ENCODE peak calls at places on chromosomes 6 and 20, in six cellular contexts. Q is GM12878, A is K562, Y is IMR-90, R is A549, X is HepG2. M is an unnamed sample.

GRCh38 chr6:167208819-167209576 is 51.2 kb upstream of the GPR31 start:
- DNase-seq in Q (no peak), R (no peak), X (no peak), Y (no peak), A (no peak), M (no peak)

GRCh38 chr6:18025591-18025990 is 38.2 kb upstream of the KIF13A start:
- DNase-seq in A (no peak), X (no peak), Q (no peak), R (no peak), Y (peak; percentile 32), M (no peak)

GRCh38 chr20:34621383-34622367 is 55.2 kb downstream of the PIGU start:
- DNase-seq in A (no peak), X (peak; percentile 100), Q (no peak), R (peak; percentile 80), Y (peak; percentile 64), M (no peak)

GRCh38 chr6:82385961-82386360 is 22.3 kb downstream of the TPBG start:
- DNase-seq in Q (no peak), A (no peak), R (no peak), X (no peak), Y (no peak), M (no peak)

GRCh38 chr6:42140756-42141602 is 1.4 kb downstream of the C6orf132 start:
- DNase-seq in A (no peak), R (no peak), Q (no peak), X (no peak), Y (no peak), M (no peak)

GRCh38 chr6:31559958-31560696 is 12.0 kb upstream of the LTA start:
- DNase-seq in Q (peak; percentile 88), A (peak; percentile 70), R (peak; percentile 12), X (no peak), Y (peak; percentile 52), M (no peak)

GRCh38 chr6:134065706-134066105 is 13.3 kb upstream of the SLC2A12 start:
- DNase-seq in R (peak; percentile 37), Q (no peak), Y (peak; percentile 32), X (peak; percentile 30), A (peak; percentile 59), M (peak; percentile 45)

GRCh38 chr20:11350126-11351005 is 567.3 kb upstream of the BTBD3 start:
- DNase-seq in Y (peak; percentile 80), X (no peak), Q (no peak), R (peak; percentile 11), A (no peak), M (no peak)

GRCh38 chr20:19833395-19833794 is 75.3 kb downstream of the RIN2 start:
- DNase-seq in R (no peak), A (no peak), X (no peak), Y (no peak), Q (no peak), M (no peak)

GRCh38 chr6:165987483-165988305 is 180.0 kb downstream of the TBXT start:
- DNase-seq in Y (peak; percentile 98), Q (no peak), X (no peak), R (peak; percentile 99), A (no peak), M (peak; percentile 78)

GRCh38 chr6:108897371-108897770 is 49.1 kb downstream of the ARMC2 start:
- DNase-seq in Q (no peak), Y (peak; percentile 28), X (no peak), R (peak; percentile 54), A (no peak), M (no peak)

GRCh38 chr6:107491059-107491609 is 1.2 kb downstream of the SOBP start:
- DNase-seq in X (peak; percentile 27), Y (peak; percentile 20), R (peak; percentile 3), Q (no peak), A (no peak), M (peak; percentile 27)

DNA sequence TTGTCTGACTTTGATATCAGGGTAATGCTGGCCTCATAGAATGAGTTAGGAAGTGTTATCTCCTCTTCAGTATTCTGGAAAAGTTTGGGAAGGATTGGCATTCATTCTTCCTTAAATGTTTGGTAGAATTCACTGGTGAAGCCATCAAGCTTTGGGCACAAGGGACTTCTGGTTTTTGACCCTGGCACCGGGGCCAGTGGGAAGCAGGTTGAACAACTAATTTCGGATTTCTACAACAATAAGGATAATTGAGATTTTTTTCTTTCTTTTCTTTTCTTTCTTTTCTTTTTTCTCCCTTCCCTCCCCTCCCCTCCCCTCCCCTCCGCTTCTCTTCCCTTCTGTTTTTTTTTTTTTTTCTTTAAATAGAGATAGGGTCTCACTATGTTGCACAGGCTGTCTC is 70.4 kb downstream of the EFCAB8 start:
- DNase-seq in R (no peak), Y (no peak), X (no peak), A (no peak), Q (no peak), M (no peak)
- TF ChIP-seq BHLHE40 in R (no peak), Y (no peak), X (no peak), A (no peak), Q (no peak), M (no peak)

DNA sequence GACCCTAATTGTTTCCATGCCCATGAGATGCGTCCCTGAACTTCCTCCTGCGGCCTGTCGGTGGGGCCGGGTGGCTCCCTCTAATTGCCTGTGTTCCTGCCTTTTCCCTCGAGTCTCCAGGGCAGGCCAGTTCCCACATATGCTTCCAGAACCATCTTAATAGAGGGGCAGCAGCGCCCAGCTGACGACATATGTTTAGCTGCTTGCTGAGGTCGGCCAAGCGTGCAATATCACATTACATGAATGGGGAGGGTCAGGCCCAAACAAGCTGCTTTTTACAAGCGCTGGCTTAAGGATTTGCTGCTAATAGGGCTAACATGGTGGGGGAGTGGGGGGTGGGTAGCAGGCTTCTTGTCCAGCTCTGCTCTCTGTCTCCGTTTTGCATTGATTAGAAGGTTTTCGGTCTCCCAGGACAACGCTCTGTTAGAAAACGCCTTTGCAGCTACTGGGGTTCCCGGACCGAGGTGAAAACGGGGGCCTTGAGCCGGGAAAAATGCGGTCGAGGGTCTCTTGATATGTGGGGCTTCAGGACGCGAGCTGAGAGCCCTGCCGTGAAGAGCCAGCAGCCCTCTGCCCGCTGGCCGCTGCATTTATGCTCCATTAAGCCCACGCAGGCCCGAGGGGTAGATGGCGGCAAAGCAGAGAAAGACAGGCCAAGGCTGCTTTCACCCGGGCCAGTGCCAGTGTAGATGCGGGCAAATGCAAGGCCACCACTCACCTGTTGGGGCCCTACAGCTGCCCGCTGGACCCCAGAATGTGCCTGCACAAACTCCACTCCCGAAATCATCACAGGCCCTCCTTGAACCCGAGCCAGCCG is 308.5 kb downstream of the BMP7 start:
- DNase-seq in A (no peak), Y (no peak), Q (no peak), R (no peak), X (no peak), M (peak; percentile 61)
- TF ChIP-seq BHLHE40 in A (no peak), Y (no peak), Q (no peak), R (no peak), X (no peak), M (no peak)

GRCh38 chr20:62197321-62197720 is 14.5 kb downstream of the MTG2 start:
- DNase-seq in Y (no peak), R (no peak), Q (no peak), X (no peak), A (no peak), M (no peak)

GRCh38 chr20:62193079-62194025 is 10.5 kb downstream of the MTG2 start:
- DNase-seq in X (no peak), Y (no peak), A (no peak), R (no peak), Q (no peak), M (no peak)

GRCh38 chr20:62195736-62196135 is 12.9 kb downstream of the MTG2 start:
- DNase-seq in Y (no peak), X (no peak), R (no peak), Q (no peak), A (no peak), M (no peak)

GRCh38 chr20:62196286-62196685 is 13.5 kb downstream of the MTG2 start:
- DNase-seq in Y (no peak), A (no peak), X (no peak), Q (no peak), R (no peak), M (no peak)

DNA sequence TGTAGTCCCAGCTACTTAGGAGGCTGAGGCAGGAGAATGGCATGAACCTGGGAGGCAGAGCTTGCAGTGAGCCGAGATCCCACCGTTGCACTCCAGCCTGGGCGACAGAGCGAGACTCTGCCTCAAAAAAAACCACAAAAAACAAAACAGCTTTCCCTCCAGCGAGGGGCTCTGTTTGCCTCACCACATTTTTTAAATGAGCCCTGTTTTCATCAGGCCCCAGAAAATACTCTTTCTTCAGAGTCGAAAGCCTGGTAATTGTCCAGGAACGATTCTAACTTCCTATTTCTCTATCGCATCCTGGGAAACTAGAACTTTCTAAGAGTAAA is 12.2 kb downstream of the MTG2 start:
- DNase-seq in Y (no peak), Q (no peak), X (no peak), A (no peak), R (no peak), M (no peak)
- TF ChIP-seq BHLHE40 in Y (no peak), Q (no peak), X (no peak), A (no peak), R (no peak), M (no peak)

DNA sequence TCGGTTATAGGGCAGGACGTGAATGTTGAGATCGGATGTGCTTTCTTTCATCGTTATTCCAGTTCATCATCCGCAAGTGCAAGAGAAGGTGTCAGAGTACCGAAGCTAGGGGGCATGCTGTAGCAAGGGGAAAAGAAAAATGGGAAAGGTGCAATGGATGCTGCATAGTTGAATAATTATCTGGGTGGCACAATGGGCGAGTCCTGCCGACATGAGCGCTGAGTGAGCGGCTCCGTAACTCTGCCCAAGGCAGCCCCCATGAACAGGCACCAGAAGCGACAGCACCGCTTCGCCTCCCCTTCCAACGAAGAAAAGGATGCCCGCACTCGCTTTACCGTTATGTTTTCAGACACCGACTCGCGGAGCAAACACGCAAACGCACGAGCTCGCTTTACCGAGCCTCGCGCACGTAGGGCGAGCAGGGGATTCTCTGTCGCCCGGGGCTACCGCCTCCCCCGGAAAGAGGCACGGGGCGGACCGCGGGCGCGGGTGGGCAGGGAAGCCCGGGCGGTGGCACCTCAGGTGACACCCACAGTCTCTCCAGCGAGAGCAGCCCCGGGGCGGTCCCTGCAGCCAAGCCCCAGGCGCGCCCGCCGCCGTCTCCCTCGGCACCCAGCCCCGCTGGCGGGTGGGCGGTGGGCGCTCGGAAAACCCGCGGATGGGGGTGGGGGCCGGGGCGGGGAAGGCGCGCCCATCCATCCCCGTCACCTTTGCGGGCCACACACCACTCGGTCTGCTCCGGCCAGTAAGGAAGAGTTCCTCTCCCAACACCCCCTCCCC is 654 bp downstream of the WASF1 start:
- DNase-seq in Q (no peak), A (peak; percentile 50), Y (peak; percentile 53), X (peak; percentile 74), R (peak; percentile 73), M (peak; percentile 50)
- TF ChIP-seq BHLHE40 in Q (peak; percentile 56), A (peak; percentile 8), Y (no peak), X (no peak), R (no peak), M (no peak)